ENCODE peak calls at places on chromosomes 12 and 14, in five cellular contexts. One of them, this sample, is unnamed.

GRCh38 chr12:108939594-108939993 is 59.7 kb downstream of the DAO start:
- DNase-seq in K562: peak; percentile 48
- DNase-seq in H1: no peak
- DNase-seq in HepG2: peak; percentile 12
- DNase-seq in GM12878: peak; percentile 21
- DNase-seq in this sample: peak; percentile 69

GRCh38 chr12:24473097-24473496 is 475.8 kb downstream of the BCAT1 start:
- DNase-seq in GM12878: no peak
- DNase-seq in HepG2: no peak
- DNase-seq in H1: no peak
- DNase-seq in K562: no peak
- DNase-seq in this sample: no peak

GRCh38 chr14:100972134-100972905 is 68.8 kb upstream of the RTL1 start:
- DNase-seq in GM12878: no peak
- DNase-seq in H1: no peak
- DNase-seq in HepG2: no peak
- DNase-seq in K562: no peak
- DNase-seq in this sample: no peak

GRCh38 chr14:22202313-22202712 is 386.7 kb downstream of the DAD1 start:
- DNase-seq in HepG2: no peak
- DNase-seq in GM12878: no peak
- DNase-seq in K562: no peak
- DNase-seq in H1: no peak
- DNase-seq in this sample: no peak

GRCh38 chr14:63659726-63660125 is 18.1 kb upstream of the WDR89 start:
- DNase-seq in K562: no peak
- DNase-seq in HepG2: peak; percentile 43
- DNase-seq in GM12878: no peak
- DNase-seq in H1: no peak
- DNase-seq in this sample: no peak

GRCh38 chr12:122866379-122866778 is 29.5 kb downstream of the VPS37B start:
- DNase-seq in GM12878: no peak
- DNase-seq in H1: no peak
- DNase-seq in K562: no peak
- DNase-seq in HepG2: peak; percentile 74
- DNase-seq in this sample: no peak

GRCh38 chr12:63752283-63752682 is 27.4 kb upstream of the RXYLT1 start:
- DNase-seq in K562: no peak
- DNase-seq in GM12878: no peak
- DNase-seq in HepG2: no peak
- DNase-seq in H1: no peak
- DNase-seq in this sample: no peak

GRCh38 chr14:53493310-53493709 is 340.2 kb upstream of the DDHD1 start:
- DNase-seq in HepG2: no peak
- DNase-seq in H1: no peak
- DNase-seq in GM12878: no peak
- DNase-seq in K562: no peak
- DNase-seq in this sample: no peak

GRCh38 chr12:106586803-106587684 is 4.2 kb downstream of the RFX4 start:
- DNase-seq in H1: no peak
- DNase-seq in GM12878: no peak
- DNase-seq in K562: no peak
- DNase-seq in HepG2: no peak
- DNase-seq in this sample: peak; percentile 87

GRCh38 chr12:14264316-14264715 is 101.2 kb upstream of the ATF7IP start:
- DNase-seq in H1: no peak
- DNase-seq in HepG2: no peak
- DNase-seq in K562: no peak
- DNase-seq in GM12878: no peak
- DNase-seq in this sample: peak; percentile 31

GRCh38 chr12:2092354-2092753 is 39.6 kb downstream of the CACNA1C start:
- DNase-seq in GM12878: no peak
- DNase-seq in H1: no peak
- DNase-seq in HepG2: no peak
- DNase-seq in K562: no peak
- DNase-seq in this sample: no peak

GRCh38 chr12:89525824-89526770 is at the start of gene POC1B:
- DNase-seq in GM12878: peak; percentile 56
- DNase-seq in K562: peak; percentile 80
- DNase-seq in H1: peak; percentile 58
- DNase-seq in HepG2: peak; percentile 82
- DNase-seq in this sample: peak; percentile 84

GRCh38 chr12:110247340-110248095 is 33.5 kb upstream of the ATP2A2 start:
- DNase-seq in HepG2: peak; percentile 89
- DNase-seq in H1: no peak
- DNase-seq in K562: no peak
- DNase-seq in GM12878: no peak
- DNase-seq in this sample: no peak

GRCh38 chr14:35046751-35047536 is 872 bp downstream of the FAM177A1 start:
- DNase-seq in K562: no peak
- DNase-seq in HepG2: peak; percentile 38
- DNase-seq in GM12878: no peak
- DNase-seq in H1: no peak
- DNase-seq in this sample: peak; percentile 71

GRCh38 chr12:30896461-30896860 is 30.1 kb upstream of the TSPAN11 start:
- DNase-seq in K562: no peak
- DNase-seq in H1: no peak
- DNase-seq in HepG2: no peak
- DNase-seq in GM12878: no peak
- DNase-seq in this sample: no peak

GRCh38 chr14:67619446-67620216 is at the start of gene ARG2:
- DNase-seq in K562: peak; percentile 94
- DNase-seq in HepG2: peak; percentile 95
- DNase-seq in GM12878: peak; percentile 65
- DNase-seq in H1: peak; percentile 91
- DNase-seq in this sample: peak; percentile 99

GRCh38 chr12:57522887-57523705 is 472 bp downstream of the MBD6 start:
- DNase-seq in H1: no peak
- DNase-seq in K562: no peak
- DNase-seq in HepG2: no peak
- DNase-seq in GM12878: no peak
- DNase-seq in this sample: peak; percentile 82

GRCh38 chr12:50032516-50033316 is 7.4 kb upstream of the RACGAP1 start:
- DNase-seq in HepG2: no peak
- DNase-seq in H1: no peak
- DNase-seq in K562: no peak
- DNase-seq in GM12878: no peak
- DNase-seq in this sample: peak; percentile 74
- TF ChIP-seq EZH2 in HepG2: no peak
- TF ChIP-seq EZH2 in H1: no peak
- TF ChIP-seq EZH2 in K562: no peak
- TF ChIP-seq EZH2 in GM12878: no peak
- TF ChIP-seq EZH2 in this sample: no peak

GRCh38 chr12:47400251-47400650 is 305.6 kb downstream of the RPAP3 start:
- DNase-seq in GM12878: no peak
- DNase-seq in K562: no peak
- DNase-seq in H1: no peak
- DNase-seq in HepG2: no peak
- DNase-seq in this sample: no peak

GRCh38 chr12:47396902-47397663 is 308.7 kb downstream of the RPAP3 start:
- DNase-seq in K562: no peak
- DNase-seq in H1: no peak
- DNase-seq in GM12878: no peak
- DNase-seq in HepG2: no peak
- DNase-seq in this sample: no peak

GRCh38 chr12:47394070-47394469 is 311.8 kb downstream of the RPAP3 start:
- DNase-seq in K562: no peak
- DNase-seq in H1: no peak
- DNase-seq in GM12878: no peak
- DNase-seq in HepG2: no peak
- DNase-seq in this sample: peak; percentile 8

GRCh38 chr12:47393403-47393790 is 312.4 kb downstream of the RPAP3 start:
- DNase-seq in K562: no peak
- DNase-seq in GM12878: no peak
- DNase-seq in HepG2: no peak
- DNase-seq in H1: no peak
- DNase-seq in this sample: no peak

GRCh38 chr12:47397664-47398281 is 308.1 kb downstream of the RPAP3 start:
- DNase-seq in HepG2: peak; percentile 36
- DNase-seq in GM12878: no peak
- DNase-seq in K562: peak; percentile 32
- DNase-seq in H1: no peak
- DNase-seq in this sample: peak; percentile 45
- TF ChIP-seq CREB1 in HepG2: no peak
- TF ChIP-seq CREB1 in GM12878: no peak
- TF ChIP-seq CREB1 in K562: no peak
- TF ChIP-seq CREB1 in H1: no peak
- TF ChIP-seq CREB1 in this sample: no peak

GRCh38 chr12:72209096-72209495 is 63.1 kb upstream of the TRHDE start:
- DNase-seq in H1: no peak
- DNase-seq in GM12878: no peak
- DNase-seq in K562: no peak
- DNase-seq in HepG2: no peak
- DNase-seq in this sample: no peak

GRCh38 chr12:72219937-72220336 is 52.2 kb upstream of the TRHDE start:
- DNase-seq in K562: no peak
- DNase-seq in HepG2: no peak
- DNase-seq in H1: no peak
- DNase-seq in GM12878: no peak
- DNase-seq in this sample: no peak

GRCh38 chr12:72214163-72214562 is 58.0 kb upstream of the TRHDE start:
- DNase-seq in GM12878: no peak
- DNase-seq in K562: no peak
- DNase-seq in H1: no peak
- DNase-seq in HepG2: no peak
- DNase-seq in this sample: no peak
- TF ChIP-seq EZH2 in GM12878: no peak
- TF ChIP-seq EZH2 in K562: no peak
- TF ChIP-seq EZH2 in H1: no peak
- TF ChIP-seq EZH2 in HepG2: no peak
- TF ChIP-seq EZH2 in this sample: no peak

GRCh38 chr12:12350868-12351463 is 924 bp upstream of the MANSC1 start:
- DNase-seq in K562: no peak
- DNase-seq in H1: no peak
- DNase-seq in HepG2: peak; percentile 97
- DNase-seq in GM12878: no peak
- DNase-seq in this sample: no peak

GRCh38 chr12:12353276-12353675 is 3.2 kb upstream of the MANSC1 start:
- DNase-seq in HepG2: no peak
- DNase-seq in GM12878: no peak
- DNase-seq in H1: no peak
- DNase-seq in K562: no peak
- DNase-seq in this sample: no peak

GRCh38 chr12:12353807-12354206 is 3.1 kb upstream of the BORCS5 start:
- DNase-seq in K562: peak; percentile 59
- DNase-seq in HepG2: no peak
- DNase-seq in H1: no peak
- DNase-seq in GM12878: no peak
- DNase-seq in this sample: no peak

GRCh38 chr12:12349711-12350665 is at the start of gene MANSC1:
- DNase-seq in GM12878: no peak
- DNase-seq in K562: peak; percentile 58
- DNase-seq in HepG2: peak; percentile 24
- DNase-seq in H1: no peak
- DNase-seq in this sample: peak; percentile 86
- TF ChIP-seq CREB1 in GM12878: no peak
- TF ChIP-seq CREB1 in K562: no peak
- TF ChIP-seq CREB1 in HepG2: no peak
- TF ChIP-seq CREB1 in H1: no peak
- TF ChIP-seq CREB1 in this sample: no peak

GRCh38 chr14:23370221-23370620 is 2.4 kb upstream of the IL25 start:
- DNase-seq in HepG2: no peak
- DNase-seq in GM12878: no peak
- DNase-seq in K562: no peak
- DNase-seq in H1: no peak
- DNase-seq in this sample: no peak

GRCh38 chr14:23365353-23366162 is 586 bp upstream of the EFS start:
- DNase-seq in K562: no peak
- DNase-seq in GM12878: no peak
- DNase-seq in HepG2: no peak
- DNase-seq in H1: no peak
- DNase-seq in this sample: peak; percentile 70

GRCh38 chr14:23364604-23365352 is at the start of gene EFS:
- DNase-seq in HepG2: no peak
- DNase-seq in H1: no peak
- DNase-seq in GM12878: no peak
- DNase-seq in K562: no peak
- DNase-seq in this sample: peak; percentile 79

GRCh38 chr14:23364164-23364571 is 804 bp downstream of the EFS start:
- DNase-seq in K562: no peak
- DNase-seq in GM12878: no peak
- DNase-seq in H1: no peak
- DNase-seq in HepG2: no peak
- DNase-seq in this sample: peak; percentile 53

GRCh38 chr14:23366163-23366921 is 1.4 kb upstream of the EFS start:
- DNase-seq in HepG2: no peak
- DNase-seq in H1: no peak
- DNase-seq in K562: no peak
- DNase-seq in GM12878: no peak
- DNase-seq in this sample: peak; percentile 94
- TF ChIP-seq EZH2 in HepG2: no peak
- TF ChIP-seq EZH2 in H1: peak; percentile 29
- TF ChIP-seq EZH2 in K562: no peak
- TF ChIP-seq EZH2 in GM12878: no peak
- TF ChIP-seq EZH2 in this sample: no peak

DNA sequence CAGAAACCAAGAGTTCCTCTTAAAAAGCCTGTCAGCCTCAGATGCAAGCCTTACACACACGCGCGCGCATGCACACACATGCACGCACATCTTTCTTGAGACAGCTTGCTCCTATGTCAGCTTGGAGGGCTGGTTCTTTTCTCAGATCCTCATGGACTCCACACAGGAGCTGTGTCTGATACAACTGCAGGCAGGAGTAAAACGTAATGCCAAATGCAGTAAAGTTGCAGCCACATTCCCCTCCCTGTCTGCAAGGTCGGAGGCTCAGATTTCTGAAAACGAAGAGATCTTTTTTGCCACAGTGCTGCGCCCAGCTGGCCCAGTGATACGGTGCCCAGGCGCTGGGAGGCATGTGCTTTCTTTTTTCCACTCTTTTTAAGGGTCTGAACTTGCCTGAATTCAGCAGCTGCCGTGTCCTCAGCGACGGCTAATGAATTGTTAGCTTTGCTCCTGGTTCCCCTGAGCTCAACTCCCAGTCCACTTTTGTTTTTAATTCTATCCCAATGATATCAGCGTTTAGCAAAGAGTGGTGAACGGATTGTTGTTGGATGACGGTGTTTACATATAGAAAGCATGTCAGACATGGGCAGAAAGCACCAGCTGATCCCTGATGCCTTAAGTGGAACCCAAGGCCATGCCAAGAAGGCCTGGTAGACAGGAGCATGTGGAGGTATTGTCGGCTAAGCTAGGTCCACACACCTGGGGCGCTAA is 72.9 kb upstream of the FOXN3 start:
- DNase-seq in K562: no peak
- DNase-seq in HepG2: no peak
- DNase-seq in H1: no peak
- DNase-seq in GM12878: no peak
- DNase-seq in this sample: no peak
- TF ChIP-seq CREB1 in K562: no peak
- TF ChIP-seq CREB1 in HepG2: no peak
- TF ChIP-seq CREB1 in H1: no peak
- TF ChIP-seq CREB1 in GM12878: no peak
- TF ChIP-seq CREB1 in this sample: no peak

This sample was measured in GM23338.